ENCODE peak calls at places on chromosome 1, in five cellular contexts. M, J, I, K and Z are unnamed samples.
A peak's percentile ranks its signal among the peaks of the same experiment; 100 is the strongest.

GRCh38 chr1:219340796-219341195 is 167.1 kb downstream of the LYPLAL1 start:
- DNase-seq in K (no peak), I (no peak), M (no peak), J (no peak), Z (no peak)

GRCh38 chr1:108575241-108575850 is 15.4 kb downstream of the EEIG2 start:
- DNase-seq in I (no peak), M (no peak), K (no peak), J (no peak), Z (no peak)

GRCh38 chr1:204649756-204650155 is 35.8 kb downstream of the LRRN2 start:
- DNase-seq in M (no peak), K (no peak), I (no peak), J (no peak), Z (no peak)

GRCh38 chr1:231487910-231488309 is 40.6 kb upstream of the TSNAX start:
- DNase-seq in I (no peak), K (no peak), M (no peak), J (no peak), Z (no peak)

GRCh38 chr1:6745073-6745472 is 40.2 kb upstream of the CAMTA1 start:
- DNase-seq in M (no peak), J (no peak), K (no peak), I (no peak), Z (no peak)

GRCh38 chr1:31637915-31638673 is 6.6 kb downstream of the PEF1 start:
- DNase-seq in K (no peak), M (no peak), J (no peak), I (no peak), Z (no peak)

GRCh38 chr1:177571485-177572076 is 398.3 kb downstream of the SEC16B start:
- DNase-seq in I (no peak), K (no peak), M (no peak), J (no peak), Z (no peak)

GRCh38 chr1:246159290-246160227 is 347.5 kb downstream of the SMYD3 start:
- DNase-seq in J (no peak), K (no peak), I (no peak), M (no peak), Z (no peak)

GRCh38 chr1:67630438-67631045 is 54.5 kb upstream of the GADD45A start:
- DNase-seq in M (no peak), K (no peak), J (no peak), I (no peak), Z (no peak)

GRCh38 chr1:19661721-19662228 is 2.9 kb upstream of the HTR6 start:
- DNase-seq in K (peak; percentile 74), M (no peak), J (no peak), I (no peak), Z (no peak)

GRCh38 chr1:184210048-184210447 is 158.5 kb downstream of the TSEN15 start:
- DNase-seq in J (no peak), I (no peak), M (no peak), K (no peak), Z (no peak)

GRCh38 chr1:243291287-243291686 is 35.4 kb downstream of the SDCCAG8 start:
- DNase-seq in K (no peak), I (no peak), J (no peak), M (no peak), Z (no peak)

GRCh38 chr1:117359560-117360289 is 7.5 kb upstream of the MAN1A2 start:
- DNase-seq in I (no peak), K (no peak), J (no peak), M (no peak), Z (no peak)

GRCh38 chr1:2535981-2536380 is 5.9 kb upstream of the HES5 start:
- DNase-seq in J (no peak), M (no peak), I (no peak), K (no peak), Z (no peak)

GRCh38 chr1:201280884-201281283 is 2.4 kb upstream of the PKP1 start:
- DNase-seq in J (no peak), I (no peak), K (no peak), M (no peak), Z (no peak)

GRCh38 chr1:180851995-180852887 is 60.5 kb upstream of the KIAA1614 start:
- DNase-seq in M (no peak), J (no peak), K (no peak), I (no peak), Z (no peak)

GRCh38 chr1:185670187-185670627 is 64.0 kb upstream of the HMCN1 start:
- DNase-seq in J (no peak), K (peak; percentile 81), I (no peak), M (peak; percentile 78), Z (peak; percentile 60)

GRCh38 chr1:240027059-240027462 is 64.6 kb upstream of the FMN2 start:
- DNase-seq in I (no peak), M (peak; percentile 81), K (peak; percentile 75), J (peak; percentile 24), Z (peak; percentile 71)

GRCh38 chr1:22567994-22568393 is 4.7 kb downstream of the EPHA8 start:
- DNase-seq in M (no peak), J (no peak), I (no peak), K (no peak), Z (no peak)

GRCh38 chr1:176754663-176755062 is 291.7 kb downstream of the PAPPA2 start:
- DNase-seq in J (no peak), I (no peak), K (no peak), M (no peak), Z (no peak)

GRCh38 chr1:39701092-39701460 is 9.8 kb upstream of the HPCAL4 start:
- DNase-seq in M (peak; percentile 80), K (peak; percentile 72), J (no peak), I (no peak), Z (no peak)

GRCh38 chr1:115440733-115441132 is 102.7 kb upstream of the NGF start:
- DNase-seq in M (no peak), J (no peak), I (no peak), K (no peak), Z (no peak)

GRCh38 chr1:43763497-43763973 is 56.2 kb downstream of the ST3GAL3 start:
- DNase-seq in M (peak; percentile 89), K (peak; percentile 92), I (no peak), J (peak; percentile 69), Z (peak; percentile 88)

GRCh38 chr1:194069168-194069830 is 882.9 kb upstream of the B3GALT2 start:
- DNase-seq in K (no peak), M (no peak), J (no peak), I (no peak), Z (no peak)

GRCh38 chr1:182631058-182631677 is 27.0 kb upstream of the RGS16 start:
- DNase-seq in J (no peak), I (no peak), M (no peak), K (no peak), Z (no peak)

GRCh38 chr1:47205918-47206317 is 16.1 kb upstream of the PDZK1IP1 start:
- DNase-seq in K (no peak), M (peak; percentile 20), J (no peak), I (no peak), Z (no peak)

GRCh38 chr1:162722036-162722435 is 68.5 kb upstream of the HSD17B7 start:
- DNase-seq in M (no peak), I (no peak), K (no peak), J (no peak), Z (no peak)

GRCh38 chr1:121522061-121522759 is 337.4 kb downstream of the SRGAP2C start:
- DNase-seq in J (no peak), M (no peak), K (no peak), I (no peak), Z (no peak)

GRCh38 chr1:91526496-91526895 is 25.8 kb downstream of the CDC7 start:
- DNase-seq in J (no peak), K (no peak), M (no peak), I (no peak), Z (no peak)